ENCODE peak calls at places on chromosomes 16 and 17, in eight cellular contexts. I, T, L, G, H, Y, U and M are unnamed samples. For H3K36me3, the result is how much of the 10 kb centered on the place peaks cover.

GRCh38 chr17:72205357-72205756 is 84.5 kb downstream of the SOX9 start:
- DNase-seq in I (peak), T (no peak), L (no peak), G (no peak), H (no peak), Y (no peak), U (no peak), M (peak)

GRCh38 chr16:17328971-17329370 is 141.8 kb downstream of the XYLT1 start:
- DNase-seq in I (no peak), T (no peak), L (no peak), G (peak), H (no peak), Y (no peak), U (no peak), M (no peak)

GRCh38 chr17:66420961-66421371 is 118.6 kb downstream of the PRKCA start:
- DNase-seq in I (no peak), T (no peak), L (no peak), G (peak), H (peak), Y (no peak), U (peak), M (no peak)

GRCh38 chr17:15966183-15966878 is 21.4 kb downstream of the ADORA2B start:
- DNase-seq in I (peak), T (no peak), L (no peak), G (peak), H (no peak), Y (peak), U (peak), M (peak)

GRCh38 chr17:59845595-59846390 is 47.0 kb downstream of the TUBD1 start:
- DNase-seq in I (peak), T (peak), L (no peak), G (peak), H (peak), Y (no peak), U (peak), M (no peak)

GRCh38 chr17:42720996-42721583 is 23.8 kb downstream of the EZH1 start:
- DNase-seq in I (peak), T (peak), L (no peak), G (peak), H (peak), Y (no peak), U (peak), M (peak)

GRCh38 chr17:45908935-45909334 is 14.6 kb downstream of the MAPT start:
- DNase-seq in I (no peak), T (no peak), L (no peak), G (no peak), H (no peak), Y (no peak), U (no peak), M (no peak)

GRCh38 chr17:1769826-1770477 is 8.1 kb downstream of the SERPINF1 start:
- DNase-seq in I (peak), T (no peak), L (no peak), G (no peak), H (no peak), Y (no peak), U (no peak), M (no peak)

GRCh38 chr17:81337449-81337848 is 42.3 kb upstream of the SLC38A10 start:
- DNase-seq in I (peak), T (peak), L (no peak), G (no peak), H (no peak), Y (peak), U (no peak), M (no peak)

GRCh38 chr17:54967621-54968258 is 714 bp downstream of the COX11 start:
- DNase-seq in I (peak), T (peak), L (no peak), G (peak), H (peak), Y (no peak), U (peak), M (peak)

GRCh38 chr17:49239963-49240362 is 9.4 kb upstream of the PHOSPHO1 start:
- DNase-seq in I (no peak), T (no peak), L (no peak), G (no peak), H (no peak), Y (no peak), U (no peak), M (no peak)

GRCh38 chr17:57614742-57615141 is 130.4 kb downstream of the CCDC182 start:
- DNase-seq in I (no peak), T (no peak), L (no peak), G (no peak), H (no peak), Y (no peak), U (no peak), M (no peak)

GRCh38 chr17:38980455-38981217 is 13.4 kb upstream of the FBXO47 start:
- DNase-seq in I (no peak), T (no peak), L (no peak), G (peak), H (peak), Y (no peak), U (peak), M (no peak)

GRCh38 chr17:68346448-68346847 is 55.2 kb downstream of the ARSG start:
- DNase-seq in I (peak), T (no peak), L (no peak), G (no peak), H (no peak), Y (peak), U (no peak), M (peak)

GRCh38 chr17:1206016-1206787 is 26.4 kb upstream of the ABR start:
- DNase-seq in I (no peak), T (no peak), L (no peak), G (no peak), H (no peak), Y (no peak), U (no peak), M (no peak)

GRCh38 chr16:17471745-17472075 is 950 bp upstream of the XYLT1 start:
- DNase-seq in I (no peak), T (no peak), L (no peak), G (peak), H (peak), Y (no peak), U (no peak), M (no peak)

GRCh38 chr17:72643575-72644216 is 448.8 kb downstream of the SLC39A11 start:
- DNase-seq in I (no peak), T (no peak), L (no peak), G (no peak), H (no peak), Y (no peak), U (no peak), M (no peak)

GRCh38 chr16:58128721-58129096 is 472 bp downstream of the CFAP20 start:
- DNase-seq in I (peak), T (peak), L (no peak), G (no peak), H (peak), Y (peak), U (peak), M (peak)

GRCh38 chr17:28317099-28317964 is 1.7 kb upstream of the TMEM97 start:
- DNase-seq in I (peak), T (peak), L (no peak), G (no peak), H (no peak), Y (no peak), U (no peak), M (no peak)

GRCh38 chr17:59372138-59372751 is 40.8 kb downstream of the YPEL2 start:
- DNase-seq in I (no peak), T (peak), L (no peak), G (peak), H (peak), Y (no peak), U (peak), M (no peak)

GRCh38 chr17:63151981-63152523 is 186.0 kb downstream of the TANC2 start:
- DNase-seq in I (no peak), T (no peak), L (no peak), G (peak), H (peak), Y (no peak), U (peak), M (no peak)

GRCh38 chr16:46688101-46688656 is 799 bp downstream of the VPS35 start:
- DNase-seq in I (no peak), T (no peak), L (no peak), G (no peak), H (peak), Y (no peak), U (no peak), M (no peak)

GRCh38 chr17:64148699-64149098 is 18.8 kb upstream of the ERN1 start:
- DNase-seq in I (peak), T (no peak), L (no peak), G (no peak), H (no peak), Y (no peak), U (no peak), M (peak)

GRCh38 chr17:57670769-57671545 is 74.1 kb downstream of the CCDC182 start:
- DNase-seq in I (peak), T (no peak), L (no peak), G (no peak), H (no peak), Y (no peak), U (no peak), M (no peak)

GRCh38 chr17:78313735-78314648 is 45.9 kb downstream of the SOCS3 start:
- DNase-seq in I (peak), T (peak), L (no peak), G (peak), H (peak), Y (peak), U (peak), M (peak)

GRCh38 chr17:8223356-8224063 is 13.1 kb upstream of the AURKB start:
- DNase-seq in I (peak), T (peak), L (no peak), G (peak), H (peak), Y (peak), U (peak), M (peak)

GRCh38 chr17:16374129-16374528 is 6.8 kb upstream of the UBB start:
- DNase-seq in I (no peak), T (no peak), L (peak), G (peak), H (peak), Y (no peak), U (peak), M (no peak)

GRCh38 chr17:8444506-8444905 is 8.8 kb downstream of the NDEL1 start:
- DNase-seq in I (no peak), T (peak), L (no peak), G (no peak), H (no peak), Y (no peak), U (no peak), M (no peak)

GRCh38 chr16:20167323-20167722 is 93.6 kb upstream of the GPR139 start:
- DNase-seq in I (no peak), T (no peak), L (no peak), G (no peak), H (no peak), Y (no peak), U (no peak), M (no peak)

GRCh38 chr16:47699090-47699489 is 238.0 kb downstream of the PHKB start:
- DNase-seq in I (no peak), T (no peak), L (no peak), G (no peak), H (no peak), Y (no peak), U (no peak), M (no peak)

GRCh38 chr16:65725156-65725845 is 603.4 kb upstream of the CDH11 start:
- DNase-seq in I (no peak), T (no peak), L (no peak), G (no peak), H (peak), Y (no peak), U (no peak), M (no peak)

GRCh38 chr16:65728652-65729051 is 606.8 kb upstream of the CDH11 start:
- DNase-seq in I (peak), T (no peak), L (no peak), G (no peak), H (no peak), Y (no peak), U (no peak), M (no peak)

GRCh38 chr16:65731840-65732239 is 610.0 kb upstream of the CDH11 start:
- DNase-seq in I (no peak), T (no peak), L (no peak), G (no peak), H (no peak), Y (no peak), U (peak), M (no peak)

GRCh38 chr16:65728172-65728571 is 606.3 kb upstream of the CDH11 start:
- DNase-seq in I (peak), T (no peak), L (no peak), G (no peak), H (no peak), Y (no peak), U (no peak), M (peak)

GRCh38 chr16:65727534-65728137 is 605.8 kb upstream of the CDH11 start:
- DNase-seq in I (no peak), T (no peak), L (no peak), G (no peak), H (no peak), Y (no peak), U (no peak), M (no peak)
- H3K4me3 ChIP-seq in I (no peak), T (no peak), L (no peak), G (no peak), H (no peak), Y (no peak), U (no peak), M (no peak)

DNA sequence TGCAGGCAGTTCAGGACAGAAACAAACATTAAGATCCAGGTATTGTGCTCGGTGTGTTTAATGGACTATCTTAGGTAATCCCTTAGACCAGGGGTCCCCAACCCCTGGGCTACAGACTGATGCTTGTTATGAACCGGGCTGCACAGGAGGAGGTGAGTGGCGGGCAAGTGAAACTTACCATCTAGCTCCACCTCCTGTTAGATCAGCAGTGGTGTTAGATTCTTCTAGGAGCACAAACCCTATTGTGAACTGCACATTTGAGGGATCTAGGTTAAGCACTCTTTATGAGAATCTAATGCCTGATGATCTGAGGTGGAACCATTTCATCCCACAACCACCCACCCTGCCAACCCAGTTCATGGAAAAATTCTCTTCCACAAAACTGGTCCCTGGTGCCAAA is 37.8 kb upstream of the ASIC2 start:
- DNase-seq in I (no peak), T (no peak), L (no peak), G (no peak), H (no peak), Y (no peak), U (no peak), M (no peak)
- H3K36me3 ChIP-seq in I (under half), T (under half), L (under half), G (under half), H (under half), Y (under half), U (under half), M (under half)

DNA sequence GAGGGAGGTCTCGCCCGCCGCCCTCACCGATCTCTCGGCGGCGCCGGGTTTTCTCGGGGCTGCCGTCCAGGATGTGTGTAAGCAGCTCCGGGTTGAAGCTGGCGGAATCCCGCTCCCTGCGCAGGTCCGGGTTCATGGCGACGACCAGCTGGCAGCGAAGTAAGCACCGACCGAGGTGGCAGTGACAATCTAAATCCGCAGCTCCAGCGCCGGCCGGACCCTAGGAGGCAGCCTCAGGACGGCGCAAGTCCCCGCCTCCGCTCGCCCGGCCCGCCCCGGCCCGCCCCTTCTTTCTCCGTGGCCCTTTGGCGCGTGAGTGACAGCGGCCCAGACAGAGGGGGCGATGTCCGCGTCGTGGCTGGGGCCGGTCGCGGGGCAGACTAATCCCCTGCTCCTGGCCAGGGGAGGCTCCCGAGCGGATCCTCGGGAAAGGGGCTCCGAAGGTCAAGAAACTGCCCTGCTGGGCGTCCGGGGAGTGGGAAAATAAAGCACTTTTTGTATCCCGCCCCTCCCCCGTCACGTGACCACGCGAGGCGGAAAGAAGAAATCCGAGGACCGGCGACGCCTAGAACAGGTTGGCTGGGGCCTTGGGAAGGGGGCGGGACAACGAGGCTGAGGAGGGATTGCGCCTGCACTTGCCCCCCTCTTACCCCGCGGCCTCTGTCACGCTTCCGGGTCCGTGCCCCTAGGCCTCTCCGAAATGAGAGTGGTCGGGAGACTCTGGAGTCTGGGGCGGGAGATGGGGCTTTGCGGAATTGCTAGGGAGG is at the start of the genes ACOX1 and TEN1:
- DNase-seq in I (peak), T (peak), L (peak), G (peak), H (peak), Y (peak), U (peak), M (peak)
- H3K4me3 ChIP-seq in I (peak), T (peak), L (peak), G (peak), H (peak), Y (peak), U (peak), M (peak)

GRCh38 chr16:85663891-85664321 is 24.8 kb downstream of the GINS2 start:
- DNase-seq in I (peak), T (no peak), L (no peak), G (peak), H (no peak), Y (no peak), U (no peak), M (no peak)
- H3K36me3 ChIP-seq in I (half or more), T (half or more), L (half or more), G (under half), H (half or more), Y (half or more), U (half or more), M (half or more)

DNA sequence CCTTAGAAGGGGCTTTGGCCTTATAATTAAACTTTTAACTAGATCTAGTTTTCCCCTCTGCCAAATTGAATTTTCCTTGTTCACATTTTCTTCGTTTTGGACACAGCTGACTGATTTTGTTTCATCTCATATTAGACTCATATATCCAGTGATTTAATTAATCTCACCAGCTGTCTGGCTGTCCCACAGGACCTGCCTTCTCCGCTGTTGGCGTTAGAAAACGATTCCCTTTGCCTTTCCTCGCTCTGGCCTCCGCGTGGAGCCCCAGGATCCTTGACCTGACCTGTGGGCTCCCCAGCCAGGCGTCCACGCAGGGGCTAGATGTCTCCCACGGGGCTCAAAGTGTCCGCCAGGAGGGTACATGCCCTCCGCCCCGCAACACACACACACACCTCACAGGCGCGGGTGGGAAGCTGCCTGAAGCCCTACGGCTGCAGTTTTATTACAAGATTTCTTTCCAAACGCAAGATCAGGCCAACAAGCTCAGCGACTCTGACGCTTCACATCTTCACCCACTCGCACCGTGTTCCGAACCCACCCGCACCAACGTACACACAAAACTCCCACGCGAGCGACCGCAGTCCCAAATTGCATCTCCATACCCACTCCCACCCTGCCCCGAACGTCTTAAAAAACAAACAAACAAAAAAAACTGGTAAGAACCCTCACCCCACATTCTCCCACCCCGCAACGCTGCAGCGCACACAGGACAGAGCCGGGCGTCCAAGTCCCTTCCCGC is 1.1 kb downstream of the RPRML start:
- DNase-seq in I (no peak), T (no peak), L (no peak), G (no peak), H (no peak), Y (no peak), U (no peak), M (no peak)
- H3K4me3 ChIP-seq in I (peak), T (no peak), L (peak), G (no peak), H (peak), Y (peak), U (no peak), M (peak)